ENCODE peak calls at places on chromosome X, in nine cellular contexts. N, H, Q, J, O, W, B, F and X are unnamed samples.

GRCh38 chrX:123588723-123589122 is 144.1 kb downstream of the THOC2 start:
- DNase-seq in Q (no peak), B (no peak), F (no peak), O (no peak), H (no peak), N (no peak), W (no peak), J (no peak), X (no peak)

GRCh38 chrX:23503835-23504539 is 163.3 kb upstream of the PRDX4 start:
- DNase-seq in H (no peak), O (peak), F (peak), B (no peak), N (peak), W (no peak), J (no peak), Q (peak), X (peak)

GRCh38 chrX:32443841-32444240 is 767.5 kb downstream of the DMD start:
- DNase-seq in O (no peak), J (no peak), W (no peak), F (no peak), H (no peak), N (no peak), B (no peak), Q (no peak), X (no peak)

GRCh38 chrX:7083021-7083420 is 64.5 kb upstream of the STS start:
- DNase-seq in F (no peak), J (no peak), B (no peak), Q (no peak), O (no peak), H (no peak), N (no peak), W (no peak), X (no peak)

GRCh38 chrX:78321809-78322208 is 5.6 kb downstream of the CYSLTR1 start:
- DNase-seq in J (peak), Q (no peak), O (no peak), N (no peak), H (no peak), W (no peak), F (peak), B (peak), X (peak)

GRCh38 chrX:11934089-11934488 is 176.1 kb downstream of the MSL3 start:
- DNase-seq in F (no peak), H (no peak), W (no peak), B (no peak), Q (no peak), J (no peak), O (no peak), N (no peak), X (no peak)

GRCh38 chrX:13837290-13837745 is 20.4 kb upstream of the GPM6B start:
- DNase-seq in J (no peak), F (no peak), O (peak), H (no peak), Q (no peak), N (no peak), B (no peak), W (peak), X (no peak)

GRCh38 chrX:13346646-13347045 is 26.8 kb upstream of the ATXN3L start:
- DNase-seq in H (no peak), J (no peak), N (no peak), F (no peak), B (no peak), Q (no peak), W (no peak), O (no peak), X (no peak)

GRCh38 chrX:15274946-15275345 is 5.1 kb upstream of the ASB9 start:
- DNase-seq in O (no peak), W (no peak), N (no peak), F (no peak), Q (no peak), H (no peak), B (no peak), J (no peak), X (no peak)